ENCODE peak calls at places on chromosomes 3 and 15, in eight cellular contexts. O is right lobe of liver, D is IMR-90, L is transverse colon, I is breast epithelium, V is sigmoid colon, X is tibial nerve, G is body of pancreas. P is an unnamed sample.

GRCh38 chr3:154175041-154175440 is 53.9 kb downstream of the ARHGEF26 start:
- DNase-seq in O (no peak), V (no peak), X (no peak), G (no peak), D (no peak), L (no peak), I (no peak), P (no peak)

GRCh38 chr3:53255775-53256703 is at the start of gene TKT:
- DNase-seq in L (peak; percentile 90), X (peak; percentile 76), O (peak; percentile 93), D (peak; percentile 87), G (peak; percentile 91), I (peak; percentile 71), V (peak; percentile 93), P (peak; percentile 85)

GRCh38 chr3:190601597-190601996 is 87.7 kb downstream of the IL1RAP start:
- DNase-seq in L (no peak), I (no peak), V (no peak), D (no peak), X (no peak), G (peak; percentile 18), O (no peak), P (no peak)

GRCh38 chr3:197420115-197420514 is 121.7 kb upstream of the DLG1 start:
- DNase-seq in L (no peak), I (no peak), V (no peak), O (no peak), D (no peak), G (no peak), X (no peak), P (no peak)

GRCh38 chr3:142886938-142887337 is 1.9 kb downstream of the PCOLCE2 start:
- DNase-seq in L (no peak), I (no peak), G (no peak), V (no peak), O (no peak), D (peak; percentile 50), X (no peak), P (no peak)

GRCh38 chr15:62782100-62782791 is 260.3 kb upstream of the TPM1 start:
- DNase-seq in D (peak; percentile 85), I (peak; percentile 73), V (peak; percentile 94), L (peak; percentile 54), G (peak; percentile 87), O (no peak), X (peak; percentile 78), P (peak; percentile 89)

GRCh38 chr3:71069797-71070196 is 513.7 kb downstream of the FOXP1 start:
- DNase-seq in G (no peak), O (no peak), I (no peak), L (peak; percentile 76), X (peak; percentile 77), V (peak; percentile 76), D (no peak), P (peak; percentile 49)

GRCh38 chr15:98123834-98124233 is 163.3 kb downstream of the ARRDC4 start:
- DNase-seq in G (no peak), D (no peak), I (no peak), V (no peak), L (no peak), X (no peak), O (no peak), P (no peak)

GRCh38 chr3:98809561-98809960 is 46.4 kb downstream of the ST3GAL6 start:
- DNase-seq in G (no peak), L (no peak), I (no peak), O (no peak), D (no peak), V (no peak), X (no peak), P (peak; percentile 9)

GRCh38 chr3:183317886-183318845 is 65.1 kb downstream of the B3GNT5 start:
- DNase-seq in D (peak; percentile 24), V (no peak), X (no peak), L (no peak), G (no peak), O (no peak), I (no peak), P (no peak)

GRCh38 chr3:123789760-123790159 is 94.4 kb downstream of the MYLK start:
- DNase-seq in L (no peak), X (no peak), I (no peak), G (no peak), O (no peak), V (no peak), D (peak; percentile 79), P (no peak)

GRCh38 chr3:191244242-191244867 is 45.3 kb downstream of the OSTN start:
- DNase-seq in X (no peak), G (no peak), L (no peak), V (no peak), O (no peak), I (no peak), D (peak; percentile 35), P (no peak)

GRCh38 chr3:72345237-72345878 is 502.9 kb downstream of the SHQ1 start:
- DNase-seq in I (no peak), V (no peak), L (no peak), O (no peak), G (no peak), X (no peak), D (no peak), P (no peak)

GRCh38 chr3:115697263-115698053 is 74.1 kb downstream of the GAP43 start:
- DNase-seq in I (no peak), G (no peak), D (peak; percentile 24), L (no peak), V (no peak), X (no peak), O (no peak), P (peak; percentile 43)

GRCh38 chr3:50237754-50238548 is 1.9 kb downstream of the GNAI2 start:
- DNase-seq in X (peak; percentile 65), G (peak; percentile 68), L (peak; percentile 84), D (peak; percentile 82), I (peak; percentile 70), O (peak; percentile 89), V (peak; percentile 93), P (peak; percentile 88)

GRCh38 chr3:50236484-50237132 is 604 bp downstream of the GNAI2 start:
- DNase-seq in O (no peak), G (no peak), D (no peak), L (no peak), V (no peak), I (no peak), X (no peak), P (no peak)

GRCh38 chr3:50239649-50240048 is 3.6 kb downstream of the GNAI2 start:
- DNase-seq in G (no peak), D (no peak), X (no peak), I (no peak), O (no peak), L (no peak), V (no peak), P (no peak)

GRCh38 chr3:50237133-50237651 is 1.2 kb downstream of the GNAI2 start:
- DNase-seq in L (no peak), G (no peak), X (no peak), O (no peak), D (no peak), I (no peak), V (no peak), P (no peak)

GRCh38 chr3:50238549-50239026 is 2.6 kb downstream of the GNAI2 start:
- DNase-seq in I (peak; percentile 90), D (no peak), L (peak; percentile 93), X (peak; percentile 72), G (peak; percentile 98), V (peak; percentile 96), O (peak; percentile 98), P (peak; percentile 93)
- TF ChIP-seq POLR2A in I (no peak), D (no peak), L (no peak), X (no peak), G (no peak), V (no peak), O (peak; percentile 5), P (no peak)

GRCh38 chr3:58008140-58009025 is at the start of gene FLNB:
- DNase-seq in X (no peak), L (peak; percentile 83), V (peak; percentile 88), D (peak; percentile 54), O (peak; percentile 81), I (peak; percentile 77), G (peak; percentile 80), P (peak; percentile 83)
- TF ChIP-seq CTCF in X (peak; percentile 96), L (peak; percentile 85), V (peak; percentile 82), D (peak; percentile 76), O (peak; percentile 57), I (peak; percentile 73), G (peak; percentile 77), P (peak; percentile 70)

GRCh38 chr3:58047806-58048205 is 39.6 kb downstream of the FLNB start:
- DNase-seq in L (no peak), I (no peak), D (peak; percentile 92), G (no peak), V (no peak), O (no peak), X (no peak), P (no peak)
- H3K27ac ChIP-seq in L (peak overlapping the region; percentile 74), I (peak overlapping the region; percentile 72), D (no peak overlapping the region), G (peak overlapping the region; percentile 96), V (peak overlapping the region; percentile 85), O (peak overlapping the region; percentile 91), X (peak overlapping the region; percentile 64), P (peak overlapping the region; percentile 71)

GRCh38 chr15:41334293-41335120 is 1.8 kb downstream of the NUSAP1 start:
- DNase-seq in I (no peak), O (no peak), L (no peak), G (no peak), D (no peak), V (no peak), X (no peak), P (no peak)

GRCh38 chr15:41332788-41333527 is at the start of gene NUSAP1:
- DNase-seq in L (no peak), X (no peak), O (no peak), V (no peak), D (no peak), I (no peak), G (no peak), P (no peak)

GRCh38 chr15:41331281-41331680 is 1.1 kb downstream of the OIP5 start:
- DNase-seq in V (no peak), L (no peak), X (no peak), O (no peak), I (no peak), G (no peak), D (no peak), P (peak; percentile 35)

GRCh38 chr15:41336549-41336948 is 3.9 kb downstream of the NUSAP1 start:
- DNase-seq in G (no peak), X (no peak), V (no peak), O (no peak), L (no peak), I (no peak), D (no peak), P (peak; percentile 18)

DNA sequence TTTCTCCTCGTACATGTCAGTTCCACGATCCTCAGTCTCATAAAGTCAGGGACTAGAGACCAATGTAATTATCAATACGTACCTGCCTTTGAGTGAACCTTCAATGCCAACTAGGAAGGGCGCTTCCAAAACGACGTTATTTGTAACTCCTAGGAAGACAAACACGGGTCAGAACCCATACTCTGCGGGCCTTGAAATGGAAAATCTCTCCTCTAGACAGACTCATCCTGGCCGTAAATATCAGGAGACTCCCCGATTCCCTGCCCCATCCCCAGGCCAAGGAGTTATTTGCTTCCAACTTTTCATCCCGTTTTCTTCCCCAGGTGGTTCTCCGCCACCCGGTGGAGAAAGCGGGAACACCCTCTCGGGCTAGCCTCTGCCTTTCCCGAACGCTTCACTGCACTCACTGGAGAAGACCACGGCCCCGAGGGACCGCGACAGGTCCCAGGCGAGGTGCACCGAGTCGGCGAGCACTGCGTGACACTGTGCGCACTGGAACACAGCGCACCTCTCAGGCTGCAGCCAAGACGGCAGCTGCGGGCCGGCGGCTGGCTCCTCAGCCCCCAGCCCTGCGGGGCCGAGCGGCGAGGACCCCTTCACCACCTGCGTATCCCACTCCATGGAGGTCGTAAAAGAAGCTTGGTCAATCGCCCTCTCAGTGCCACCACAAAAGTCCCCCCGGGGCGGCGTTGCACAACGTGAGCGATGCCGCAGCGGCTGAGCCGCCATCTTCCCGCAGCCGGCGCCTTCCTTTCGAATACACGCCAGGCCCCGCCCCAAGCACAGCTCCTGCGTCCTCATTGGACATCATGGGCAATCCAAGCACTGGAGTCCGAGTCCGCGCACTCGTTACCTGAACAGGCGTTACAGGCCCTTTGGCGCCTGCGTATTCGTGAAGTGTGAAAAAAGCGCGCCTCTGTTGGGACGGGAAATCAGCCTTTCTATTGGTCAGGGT is at the start of gene OIP5:
- DNase-seq in V (peak; percentile 99), D (peak; percentile 100), I (peak; percentile 96), G (peak; percentile 99), L (peak; percentile 98), X (peak; percentile 95), O (peak; percentile 99), P (peak; percentile 99)
- TF ChIP-seq POLR2A in V (no peak), D (peak; percentile 12), I (no peak), G (no peak), L (peak; percentile 42), X (no peak), O (no peak), P (no peak)